ENCODE peak calls at places on chromosome 17, in seven cellular contexts. One of them, this sample, is unnamed.

GRCh38 chr17:13957636-13958035 is 111.7 kb upstream of the COX10 start:
- DNase-seq in B cell: no peak
- DNase-seq in uterus: no peak
- DNase-seq in heart left ventricle: no peak
- DNase-seq in epithelial cell of esophagus: no peak
- DNase-seq in fibroblast of lung: peak
- DNase-seq in AG10803: peak
- DNase-seq in this sample: peak

GRCh38 chr17:73831699-73832098 is 187.5 kb upstream of the SDK2 start:
- DNase-seq in AG10803: no peak
- DNase-seq in fibroblast of lung: no peak
- DNase-seq in heart left ventricle: no peak
- DNase-seq in B cell: no peak
- DNase-seq in epithelial cell of esophagus: no peak
- DNase-seq in uterus: no peak
- DNase-seq in this sample: no peak

GRCh38 chr17:81885869-81886548 is 5.4 kb downstream of the ALYREF start:
- DNase-seq in epithelial cell of esophagus: peak
- DNase-seq in uterus: no peak
- DNase-seq in fibroblast of lung: no peak
- DNase-seq in heart left ventricle: no peak
- DNase-seq in B cell: no peak
- DNase-seq in AG10803: peak
- DNase-seq in this sample: no peak

GRCh38 chr17:81018044-81018802 is 16.7 kb upstream of the BAIAP2 start:
- DNase-seq in uterus: peak
- DNase-seq in epithelial cell of esophagus: peak
- DNase-seq in fibroblast of lung: peak
- DNase-seq in AG10803: peak
- DNase-seq in B cell: peak
- DNase-seq in heart left ventricle: no peak
- DNase-seq in this sample: no peak

GRCh38 chr17:74339537-74340195 is 13.6 kb downstream of the KIF19 start:
- DNase-seq in B cell: no peak
- DNase-seq in uterus: no peak
- DNase-seq in fibroblast of lung: no peak
- DNase-seq in AG10803: no peak
- DNase-seq in epithelial cell of esophagus: no peak
- DNase-seq in heart left ventricle: no peak
- DNase-seq in this sample: no peak

GRCh38 chr17:83076930-83077329 is 2.5 kb upstream of the METRNL start:
- DNase-seq in uterus: no peak
- DNase-seq in heart left ventricle: no peak
- DNase-seq in AG10803: no peak
- DNase-seq in B cell: no peak
- DNase-seq in epithelial cell of esophagus: no peak
- DNase-seq in fibroblast of lung: no peak
- DNase-seq in this sample: no peak

GRCh38 chr17:81392909-81393654 is 2.2 kb upstream of the BAHCC1 start:
- DNase-seq in AG10803: peak
- DNase-seq in fibroblast of lung: peak
- DNase-seq in B cell: no peak
- DNase-seq in epithelial cell of esophagus: no peak
- DNase-seq in uterus: no peak
- DNase-seq in heart left ventricle: no peak
- DNase-seq in this sample: no peak

GRCh38 chr17:39739020-39739884 is 1.5 kb downstream of the GRB7 start:
- DNase-seq in epithelial cell of esophagus: peak
- DNase-seq in fibroblast of lung: no peak
- DNase-seq in uterus: peak
- DNase-seq in AG10803: peak
- DNase-seq in B cell: no peak
- DNase-seq in heart left ventricle: no peak
- DNase-seq in this sample: no peak

GRCh38 chr17:79851461-79851817 is 12.2 kb upstream of the CBX4 start:
- DNase-seq in B cell: no peak
- DNase-seq in uterus: no peak
- DNase-seq in epithelial cell of esophagus: peak
- DNase-seq in AG10803: no peak
- DNase-seq in fibroblast of lung: no peak
- DNase-seq in heart left ventricle: no peak
- DNase-seq in this sample: no peak

GRCh38 chr17:79849953-79850352 is 10.7 kb upstream of the CBX4 start:
- DNase-seq in B cell: no peak
- DNase-seq in AG10803: no peak
- DNase-seq in fibroblast of lung: no peak
- DNase-seq in heart left ventricle: no peak
- DNase-seq in uterus: no peak
- DNase-seq in epithelial cell of esophagus: no peak
- DNase-seq in this sample: no peak

GRCh38 chr17:79852748-79853147 is 13.5 kb upstream of the CBX4 start:
- DNase-seq in epithelial cell of esophagus: peak
- DNase-seq in heart left ventricle: no peak
- DNase-seq in uterus: no peak
- DNase-seq in fibroblast of lung: peak
- DNase-seq in B cell: no peak
- DNase-seq in AG10803: peak
- DNase-seq in this sample: no peak

GRCh38 chr17:79848370-79848766 is 9.1 kb upstream of the CBX4 start:
- DNase-seq in AG10803: no peak
- DNase-seq in fibroblast of lung: no peak
- DNase-seq in epithelial cell of esophagus: no peak
- DNase-seq in uterus: no peak
- DNase-seq in B cell: no peak
- DNase-seq in heart left ventricle: no peak
- DNase-seq in this sample: no peak

DNA sequence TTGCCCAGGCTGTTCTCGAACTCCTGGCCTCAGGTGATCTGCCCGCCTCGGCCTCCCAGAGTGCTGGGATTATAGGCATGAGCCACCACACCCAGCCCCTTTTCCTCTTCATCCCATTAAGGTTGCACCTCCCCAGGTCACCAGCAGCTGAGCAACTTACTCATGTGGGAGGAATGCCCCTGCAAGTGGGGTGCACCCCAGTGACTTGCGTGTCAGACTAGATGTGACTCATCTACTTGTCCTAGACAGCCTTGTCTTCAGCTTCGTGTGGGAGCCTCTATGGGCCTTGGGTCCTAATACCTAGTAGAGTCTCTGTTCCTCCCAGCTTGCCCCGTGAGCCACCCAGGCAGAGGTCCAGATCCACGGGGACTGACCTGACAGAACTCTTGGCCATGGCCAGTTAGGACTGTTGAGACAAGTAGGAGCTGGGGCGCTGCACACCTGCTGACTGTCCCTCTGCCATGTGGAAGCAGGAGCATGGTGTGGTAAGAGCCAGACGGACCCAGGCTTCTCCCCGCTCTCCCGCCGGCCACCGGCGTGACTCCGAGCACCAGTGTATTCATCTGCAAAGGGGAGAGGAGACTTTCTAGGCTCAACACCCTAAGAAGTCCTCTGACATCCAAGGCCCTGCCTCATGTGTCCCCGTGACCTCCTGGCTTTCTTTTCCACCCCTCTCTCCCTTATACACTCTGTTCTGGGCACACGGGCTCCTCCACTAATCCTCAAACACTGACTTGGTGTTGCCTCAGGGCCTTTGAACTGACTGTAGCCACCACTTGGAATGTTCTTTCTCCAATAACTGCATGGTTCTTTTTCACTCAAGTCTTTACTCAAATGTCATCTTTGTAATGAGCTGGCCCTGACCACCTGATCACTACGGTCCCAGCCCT is 11.6 kb upstream of the CBX4 start:
- DNase-seq in heart left ventricle: no peak
- DNase-seq in fibroblast of lung: peak
- DNase-seq in epithelial cell of esophagus: peak
- DNase-seq in AG10803: peak
- DNase-seq in B cell: no peak
- DNase-seq in uterus: no peak
- DNase-seq in this sample: no peak
- TF ChIP-seq CTCF in heart left ventricle: no peak
- TF ChIP-seq CTCF in fibroblast of lung: no peak
- TF ChIP-seq CTCF in epithelial cell of esophagus: peak
- TF ChIP-seq CTCF in AG10803: no peak
- TF ChIP-seq CTCF in B cell: no peak
- TF ChIP-seq CTCF in uterus: no peak
- TF ChIP-seq CTCF in this sample: no peak

DNA sequence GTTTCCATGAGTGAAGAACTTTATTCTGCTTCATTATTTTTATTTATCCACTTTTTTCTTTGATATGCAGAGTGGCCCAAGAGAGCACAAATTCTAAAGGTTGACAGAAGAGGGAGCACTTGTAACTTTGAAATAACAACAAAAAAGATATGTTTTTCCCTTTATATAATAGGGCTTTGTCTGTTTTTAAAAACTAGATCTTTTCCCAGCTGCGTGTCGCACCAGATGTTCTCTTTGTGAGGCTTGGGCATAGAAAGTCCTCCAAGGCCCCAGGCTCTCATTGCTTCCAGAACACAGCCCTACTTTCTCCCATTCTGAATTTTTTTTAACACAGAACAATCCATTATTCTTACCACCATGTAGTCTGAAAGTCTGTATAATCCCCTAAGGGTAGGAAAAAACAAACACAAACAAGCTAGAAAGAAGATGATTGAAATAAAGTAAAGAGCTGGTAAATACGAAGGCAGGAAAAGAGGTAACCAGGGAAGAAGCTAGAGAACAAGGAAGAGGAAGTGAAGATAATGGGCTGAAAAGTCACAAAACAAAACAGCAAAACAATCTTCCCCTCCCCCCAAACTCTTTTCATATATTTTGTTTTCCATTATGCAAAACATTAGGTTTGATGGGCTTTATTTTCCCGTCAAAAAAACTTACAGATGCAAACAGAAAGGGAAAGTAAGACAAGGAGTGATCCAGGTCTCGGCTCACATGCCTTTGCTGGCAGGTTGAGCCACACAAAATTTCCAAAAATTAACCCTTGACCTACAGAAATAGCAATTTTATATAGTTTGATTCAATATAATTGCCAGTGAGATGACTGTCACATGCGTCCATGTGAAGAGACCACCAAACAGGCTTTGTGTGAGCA is 160.3 kb downstream of the ABCA8 start:
- DNase-seq in epithelial cell of esophagus: peak
- DNase-seq in AG10803: peak
- DNase-seq in B cell: no peak
- DNase-seq in fibroblast of lung: peak
- DNase-seq in heart left ventricle: peak
- DNase-seq in uterus: no peak
- DNase-seq in this sample: peak
- TF ChIP-seq CTCF in epithelial cell of esophagus: peak
- TF ChIP-seq CTCF in AG10803: peak
- TF ChIP-seq CTCF in B cell: no peak
- TF ChIP-seq CTCF in fibroblast of lung: peak
- TF ChIP-seq CTCF in heart left ventricle: peak
- TF ChIP-seq CTCF in uterus: peak
- TF ChIP-seq CTCF in this sample: peak

GRCh38 chr17:48907713-48908046 is 527 bp upstream of the UBE2Z start:
- DNase-seq in B cell: no peak
- DNase-seq in AG10803: peak
- DNase-seq in fibroblast of lung: peak
- DNase-seq in uterus: no peak
- DNase-seq in heart left ventricle: no peak
- DNase-seq in epithelial cell of esophagus: peak
- DNase-seq in this sample: peak

GRCh38 chr17:48908853-48909394 is 717 bp downstream of the UBE2Z start:
- DNase-seq in epithelial cell of esophagus: peak
- DNase-seq in AG10803: peak
- DNase-seq in fibroblast of lung: peak
- DNase-seq in heart left ventricle: peak
- DNase-seq in B cell: peak
- DNase-seq in uterus: peak
- DNase-seq in this sample: peak

GRCh38 chr17:48910370-48910769 is 2.2 kb downstream of the UBE2Z start:
- DNase-seq in AG10803: no peak
- DNase-seq in heart left ventricle: no peak
- DNase-seq in B cell: no peak
- DNase-seq in uterus: no peak
- DNase-seq in epithelial cell of esophagus: no peak
- DNase-seq in fibroblast of lung: no peak
- DNase-seq in this sample: no peak

GRCh38 chr17:48909796-48910195 is 1.6 kb downstream of the UBE2Z start:
- DNase-seq in uterus: no peak
- DNase-seq in AG10803: no peak
- DNase-seq in heart left ventricle: no peak
- DNase-seq in fibroblast of lung: no peak
- DNase-seq in B cell: no peak
- DNase-seq in epithelial cell of esophagus: peak
- DNase-seq in this sample: no peak

DNA sequence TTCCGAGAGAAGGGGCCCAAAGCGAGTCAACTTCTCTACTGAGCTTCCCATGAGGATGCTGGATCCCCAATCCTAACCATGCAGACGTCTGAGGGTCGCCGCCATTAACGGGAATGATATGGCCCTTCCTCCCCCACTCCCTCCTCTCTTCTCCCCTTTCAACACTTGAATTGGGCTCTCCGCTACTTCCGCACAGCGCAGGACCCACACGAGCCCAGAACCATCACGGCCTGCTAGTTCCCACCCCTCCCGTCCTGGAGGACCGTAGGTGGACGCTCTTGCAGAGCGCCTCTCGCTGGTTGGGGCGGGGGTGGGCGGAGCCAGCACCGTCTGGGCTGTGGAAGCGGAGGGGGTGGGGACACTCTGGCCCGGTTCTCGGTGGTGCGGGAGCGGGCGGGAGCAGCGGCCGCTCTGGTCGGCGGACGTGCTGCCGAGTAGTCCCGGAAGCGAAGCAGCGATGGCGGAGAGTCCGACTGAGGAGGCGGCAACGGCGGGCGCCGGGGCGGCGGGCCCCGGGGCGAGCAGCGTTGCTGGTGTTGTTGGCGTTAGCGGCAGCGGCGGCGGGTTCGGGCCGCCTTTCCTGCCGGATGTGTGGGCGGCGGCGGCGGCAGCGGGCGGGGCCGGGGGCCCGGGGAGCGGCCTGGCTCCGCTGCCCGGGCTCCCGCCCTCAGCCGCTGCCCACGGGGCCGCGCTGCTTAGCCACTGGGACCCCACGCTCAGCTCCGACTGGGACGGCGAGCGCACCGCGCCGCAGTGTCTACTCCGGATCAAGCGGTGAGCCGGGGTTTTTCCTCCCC is at the start of gene UBE2Z:
- DNase-seq in heart left ventricle: peak
- DNase-seq in epithelial cell of esophagus: peak
- DNase-seq in fibroblast of lung: peak
- DNase-seq in uterus: peak
- DNase-seq in B cell: peak
- DNase-seq in AG10803: peak
- DNase-seq in this sample: peak
- TF ChIP-seq CTCF in heart left ventricle: no peak
- TF ChIP-seq CTCF in epithelial cell of esophagus: no peak
- TF ChIP-seq CTCF in fibroblast of lung: no peak
- TF ChIP-seq CTCF in uterus: peak
- TF ChIP-seq CTCF in B cell: no peak
- TF ChIP-seq CTCF in AG10803: peak
- TF ChIP-seq CTCF in this sample: peak

DNA sequence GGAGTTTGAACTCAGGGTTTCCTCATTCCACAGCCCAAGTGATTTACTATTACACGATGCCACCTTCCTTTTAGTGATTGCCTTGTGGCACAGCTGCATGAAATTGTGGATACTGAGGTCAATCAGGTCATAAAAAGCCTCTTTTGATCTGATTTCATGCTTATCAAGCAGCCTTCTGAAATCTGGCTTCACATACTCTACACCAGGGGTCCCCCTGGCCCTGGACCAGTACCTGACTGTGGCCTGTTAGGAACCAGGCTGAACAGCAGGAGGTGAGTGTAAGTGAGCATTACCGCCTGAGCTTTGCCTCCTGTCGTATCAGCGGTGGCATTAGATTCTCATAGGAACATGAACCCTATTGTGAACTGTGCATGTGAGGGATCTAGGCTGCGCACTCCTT is 13.8 kb downstream of the SLFN5 start:
- DNase-seq in heart left ventricle: no peak
- DNase-seq in epithelial cell of esophagus: no peak
- DNase-seq in fibroblast of lung: no peak
- DNase-seq in B cell: no peak
- DNase-seq in uterus: no peak
- DNase-seq in AG10803: no peak
- DNase-seq in this sample: no peak
- TF ChIP-seq CTCF in heart left ventricle: no peak
- TF ChIP-seq CTCF in epithelial cell of esophagus: no peak
- TF ChIP-seq CTCF in fibroblast of lung: no peak
- TF ChIP-seq CTCF in B cell: no peak
- TF ChIP-seq CTCF in uterus: no peak
- TF ChIP-seq CTCF in AG10803: no peak
- TF ChIP-seq CTCF in this sample: no peak

This sample was measured in AG09319.